ENCODE peak calls at places on chromosomes 16 and 17, in eight cellular contexts. R, B, I, U, J, Y, M and A are unnamed samples. For H3K4me1, the result is how much of the 10 kb centered on the place peaks cover.

GRCh38 chr16:75491876-75492275 is 3.4 kb downstream of the CHST6 start:
- DNase-seq in Y (peak), R (no peak), J (no peak), U (peak), I (peak), M (no peak), B (no peak), A (no peak)

GRCh38 chr16:46920402-46921068 is 36.4 kb downstream of the GPT2 start:
- DNase-seq in Y (no peak), U (no peak), B (no peak), M (peak), R (no peak), I (no peak), J (no peak), A (no peak)

GRCh38 chr16:35752773-35753558 is 2293.6 kb downstream of the TP53TG3F start:
- DNase-seq in U (no peak), I (no peak), R (no peak), M (peak), Y (no peak), J (no peak), B (no peak), A (no peak)

GRCh38 chr16:85644093-85644712 is 31.1 kb downstream of the GSE1 start:
- DNase-seq in J (no peak), B (no peak), Y (no peak), U (no peak), I (no peak), R (no peak), M (no peak), A (no peak)

GRCh38 chr16:66069576-66069975 is 296.9 kb upstream of the CDH5 start:
- DNase-seq in R (no peak), U (no peak), Y (no peak), I (no peak), M (no peak), J (no peak), B (no peak), A (no peak)

GRCh38 chr17:2055494-2056220 is 754 bp downstream of the HIC1 start:
- DNase-seq in M (no peak), B (peak), U (peak), R (no peak), J (no peak), I (no peak), Y (no peak), A (no peak)

GRCh38 chr17:78736526-78737079 is 45.5 kb downstream of the CYTH1 start:
- DNase-seq in R (no peak), I (peak), M (peak), Y (peak), U (no peak), J (no peak), B (peak), A (peak)

GRCh38 chr17:51354908-51355307 is 94.6 kb downstream of the UTP18 start:
- DNase-seq in M (no peak), R (no peak), I (no peak), B (no peak), U (no peak), Y (no peak), J (no peak), A (no peak)

GRCh38 chr16:66519482-66519881 is 30.4 kb downstream of the TK2 start:
- DNase-seq in U (no peak), Y (no peak), B (no peak), I (no peak), M (no peak), R (no peak), J (no peak), A (no peak)

GRCh38 chr17:82644148-82644547 is 4.1 kb downstream of the WDR45B start:
- DNase-seq in B (no peak), J (no peak), I (no peak), Y (no peak), M (peak), R (no peak), U (no peak), A (no peak)

GRCh38 chr16:19153876-19154275 is 14.2 kb upstream of the SYT17 start:
- DNase-seq in J (no peak), B (no peak), I (peak), U (no peak), R (peak), M (no peak), Y (peak), A (no peak)

GRCh38 chr17:21008516-21008915 is 34.3 kb downstream of the USP22 start:
- DNase-seq in J (no peak), R (no peak), I (no peak), M (no peak), B (peak), Y (no peak), U (no peak), A (no peak)

GRCh38 chr16:81939164-81940067 is 71.9 kb downstream of the SDR42E1 start:
- DNase-seq in Y (no peak), R (no peak), M (no peak), I (peak), B (no peak), U (no peak), J (no peak), A (no peak)

GRCh38 chr17:79389896-79390295 is 221.0 kb downstream of the RBFOX3 start:
- DNase-seq in M (no peak), U (no peak), R (no peak), I (no peak), J (no peak), B (no peak), Y (no peak), A (no peak)

GRCh38 chr16:17459903-17460521 is 10.7 kb downstream of the XYLT1 start:
- DNase-seq in M (no peak), J (no peak), U (no peak), I (no peak), Y (no peak), B (no peak), R (no peak), A (no peak)

GRCh38 chr17:78583091-78583490 is 5.9 kb upstream of the DNAH17 start:
- DNase-seq in Y (peak), J (no peak), I (peak), U (peak), R (no peak), M (no peak), B (peak), A (no peak)

GRCh38 chr17:59093702-59094231 is 12.9 kb downstream of the TRIM37 start:
- DNase-seq in J (no peak), U (peak), Y (peak), B (peak), M (peak), R (peak), I (peak), A (peak)

GRCh38 chr16:9978160-9978725 is 204.0 kb downstream of the GRIN2A start:
- DNase-seq in U (no peak), R (no peak), I (no peak), Y (no peak), B (no peak), M (no peak), J (no peak), A (no peak)

GRCh38 chr16:86922311-86922710 is 344.0 kb downstream of the FOXL1 start:
- DNase-seq in Y (no peak), R (peak), M (no peak), J (no peak), B (no peak), U (no peak), I (no peak), A (no peak)

GRCh38 chr17:20156196-20157077 is 147.3 kb downstream of the SPECC1 start:
- DNase-seq in B (peak), M (peak), R (peak), U (peak), J (no peak), I (peak), Y (peak), A (peak)

GRCh38 chr17:43637563-43638323 is 24.0 kb downstream of the MEOX1 start:
- DNase-seq in M (no peak), B (no peak), I (no peak), R (no peak), Y (no peak), J (no peak), U (no peak), A (no peak)

GRCh38 chr17:30450125-30451027 is 26.8 kb upstream of the GOSR1 start:
- DNase-seq in R (no peak), U (peak), M (no peak), B (no peak), I (peak), J (no peak), Y (peak), A (no peak)

GRCh38 chr17:63438092-63439051 is 7.7 kb downstream of the CYB561 start:
- DNase-seq in M (no peak), I (no peak), Y (no peak), R (no peak), U (no peak), J (no peak), B (no peak), A (no peak)

GRCh38 chr17:46896991-46897390 is 26.0 kb upstream of the GOSR2 start:
- DNase-seq in J (no peak), U (no peak), I (no peak), R (no peak), B (no peak), Y (no peak), M (no peak), A (no peak)

GRCh38 chr16:85055503-85056210 is 28.1 kb downstream of the KIAA0513 start:
- DNase-seq in U (peak), R (peak), I (no peak), Y (peak), J (no peak), B (no peak), M (peak), A (no peak)

GRCh38 chr17:16129441-16129840 is 85.9 kb downstream of the NCOR1 start:
- DNase-seq in B (no peak), J (no peak), M (no peak), R (no peak), Y (no peak), U (no peak), I (no peak), A (no peak)

GRCh38 chr17:27631409-27631755 is 394 bp downstream of the LGALS9 start:
- DNase-seq in B (no peak), U (no peak), R (no peak), J (no peak), M (no peak), I (no peak), Y (no peak), A (peak)

GRCh38 chr17:21098934-21099687 is 27.7 kb upstream of the DHRS7B start:
- DNase-seq in B (peak), M (peak), U (peak), I (peak), J (no peak), Y (peak), R (peak), A (peak)

GRCh38 chr16:56192644-56192960 is 1.3 kb downstream of the GNAO1 start:
- DNase-seq in Y (no peak), R (no peak), M (no peak), U (no peak), J (no peak), I (no peak), B (no peak), A (no peak)

GRCh38 chr16:19696312-19696711 is 21.7 kb downstream of the KNOP1 start:
- DNase-seq in R (peak), B (peak), I (peak), J (peak), Y (peak), U (peak), M (peak), A (peak)

GRCh38 chr17:81601525-81602120 is 35.3 kb downstream of the NPLOC4 start:
- DNase-seq in M (no peak), Y (peak), I (peak), U (peak), R (peak), J (no peak), B (no peak), A (peak)

GRCh38 chr16:14549789-14550153 is 80.3 kb downstream of the PARN start:
- DNase-seq in B (no peak), Y (no peak), J (no peak), U (no peak), I (peak), M (no peak), R (peak), A (no peak)

GRCh38 chr16:85385463-85386331 is 227.4 kb upstream of the GSE1 start:
- DNase-seq in R (no peak), U (no peak), J (no peak), Y (no peak), I (no peak), M (peak), B (peak), A (no peak)

GRCh38 chr16:72922714-72923113 is 125.2 kb downstream of the ZFHX3 start:
- DNase-seq in B (no peak), Y (no peak), R (no peak), I (no peak), J (no peak), M (no peak), U (no peak), A (no peak)

GRCh38 chr17:42233148-42233547 is 38.9 kb upstream of the GHDC start:
- DNase-seq in M (no peak), Y (no peak), B (no peak), U (peak), I (no peak), J (no peak), R (peak), A (no peak)

GRCh38 chr16:16148755-16149154 is 74.5 kb downstream of the ABCC6 start:
- DNase-seq in B (no peak), R (peak), I (no peak), Y (no peak), U (no peak), M (no peak), J (no peak), A (no peak)

GRCh38 chr16:29819506-29819905 is 756 bp upstream of the MVP start:
- DNase-seq in M (no peak), R (no peak), I (peak), U (no peak), J (no peak), B (no peak), Y (no peak), A (no peak)

GRCh38 chr17:55527520-55528118 is 16.4 kb upstream of the SMIM36 start:
- DNase-seq in M (no peak), U (peak), R (peak), I (peak), B (no peak), J (no peak), Y (peak), A (peak)

GRCh38 chr17:72244942-72245341 is 124.1 kb downstream of the SOX9 start:
- DNase-seq in R (no peak), J (no peak), I (no peak), U (no peak), Y (peak), M (no peak), B (no peak), A (no peak)

GRCh38 chr17:72250206-72250605 is 129.4 kb downstream of the SOX9 start:
- DNase-seq in Y (no peak), B (no peak), J (no peak), M (no peak), U (no peak), I (no peak), R (no peak), A (no peak)

GRCh38 chr17:72253597-72253996 is 132.8 kb downstream of the SOX9 start:
- DNase-seq in B (no peak), R (no peak), J (no peak), Y (no peak), M (no peak), I (no peak), U (no peak), A (no peak)

GRCh38 chr17:72244494-72244893 is 123.7 kb downstream of the SOX9 start:
- DNase-seq in J (no peak), R (peak), U (no peak), B (no peak), I (no peak), M (no peak), Y (peak), A (no peak)

GRCh38 chr17:72249441-72249840 is 128.6 kb downstream of the SOX9 start:
- DNase-seq in U (no peak), B (no peak), Y (no peak), R (no peak), M (no peak), I (no peak), J (no peak), A (peak)
- H3K4me1 ChIP-seq in U (under half), B (under half), Y (under half), R (under half), M (under half), I (under half), J (under half), A (under half)

GRCh38 chr17:48871035-48871550 is 21.5 kb upstream of the ATP5MC1 start:
- DNase-seq in Y (no peak), J (no peak), B (no peak), I (no peak), U (no peak), R (no peak), M (no peak), A (no peak)
- H3K27ac ChIP-seq in Y (no peak), J (no peak), B (no peak), I (peak), U (no peak), R (no peak), M (peak), A (no peak)

GRCh38 chr17:77478281-77478680 is 337.5 kb downstream of the SEC14L1 start:
- DNase-seq in M (no peak), B (no peak), J (no peak), I (no peak), R (no peak), U (no peak), Y (no peak), A (no peak)

GRCh38 chr17:77478899-77479298 is 338.1 kb downstream of the SEC14L1 start:
- DNase-seq in U (no peak), M (no peak), I (no peak), B (no peak), J (no peak), Y (no peak), R (no peak), A (no peak)

GRCh38 chr17:77480509-77481215 is 339.9 kb downstream of the SEC14L1 start:
- DNase-seq in Y (no peak), B (no peak), M (no peak), R (no peak), U (no peak), J (no peak), I (no peak), A (no peak)

GRCh38 chr17:77479372-77479781 is 338.6 kb downstream of the SEC14L1 start:
- DNase-seq in B (no peak), U (no peak), I (no peak), M (no peak), J (no peak), Y (no peak), R (no peak), A (no peak)

GRCh38 chr17:77479817-77480508 is 339.2 kb downstream of the SEC14L1 start:
- DNase-seq in B (no peak), M (no peak), I (no peak), J (no peak), U (no peak), R (no peak), Y (no peak), A (no peak)
- H3K4me1 ChIP-seq in B (under half), M (half or more), I (under half), J (under half), U (under half), R (under half), Y (under half), A (under half)

DNA sequence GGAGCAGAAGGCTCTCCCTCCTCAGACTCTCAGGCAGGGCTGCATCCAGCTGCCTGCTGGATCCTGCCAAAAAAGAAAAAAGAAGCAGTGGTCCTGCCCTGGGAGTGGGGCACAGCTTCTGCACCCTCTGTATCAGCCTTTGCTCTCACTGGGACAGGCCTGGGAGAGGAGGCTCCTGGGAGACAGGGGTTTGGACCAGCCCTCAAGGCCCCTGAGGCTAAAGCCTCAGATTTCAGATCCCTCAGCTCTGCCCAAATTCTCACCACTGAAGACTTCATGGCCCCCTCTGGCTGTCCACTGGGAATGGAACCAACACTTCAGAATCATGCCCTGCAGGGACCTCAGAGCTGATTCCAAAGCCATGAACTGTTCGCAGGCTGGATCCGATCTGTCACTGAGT is 96.9 kb downstream of the C16orf78 start:
- DNase-seq in M (peak), J (no peak), R (no peak), Y (no peak), B (peak), U (no peak), I (no peak), A (no peak)
- H3K27ac ChIP-seq in M (no peak), J (no peak), R (no peak), Y (no peak), B (no peak), U (no peak), I (no peak), A (no peak)

GRCh38 chr16:8867483-8868271 is 1.1 kb downstream of the CARHSP1 start:
- DNase-seq in R (no peak), B (peak), M (no peak), Y (no peak), J (no peak), I (no peak), U (peak), A (no peak)

GRCh38 chr16:8865145-8865882 is 3.5 kb downstream of the CARHSP1 start:
- DNase-seq in U (no peak), J (no peak), R (no peak), B (no peak), I (no peak), Y (no peak), M (no peak), A (no peak)

GRCh38 chr16:8868272-8869211 is at the start of gene CARHSP1:
- DNase-seq in I (peak), M (peak), U (peak), J (peak), B (peak), Y (peak), R (peak), A (peak)

GRCh38 chr16:8866118-8866883 is 2.5 kb downstream of the CARHSP1 start:
- DNase-seq in B (peak), M (no peak), Y (no peak), U (peak), I (no peak), R (peak), J (no peak), A (no peak)

GRCh38 chr16:8866884-8867482 is 1.8 kb downstream of the CARHSP1 start:
- DNase-seq in J (no peak), B (no peak), U (peak), I (no peak), Y (no peak), R (no peak), M (no peak), A (no peak)
- H3K4me1 ChIP-seq in J (under half), B (under half), U (under half), I (half or more), Y (under half), R (under half), M (half or more), A (under half)

GRCh38 chr17:37259030-37259735 is 116.6 kb upstream of the C17orf78 start:
- DNase-seq in R (peak), M (no peak), U (peak), B (no peak), Y (no peak), J (no peak), I (no peak), A (peak)
- H3K27ac ChIP-seq in R (no peak), M (no peak), U (no peak), B (no peak), Y (no peak), J (no peak), I (no peak), A (no peak)

GRCh38 chr17:64653325-64653984 is 8.7 kb downstream of the SMURF2 start:
- DNase-seq in M (no peak), I (no peak), J (no peak), R (peak), U (peak), Y (peak), B (no peak), A (peak)
- H3K4me1 ChIP-seq in M (half or more), I (under half), J (under half), R (under half), U (half or more), Y (half or more), B (under half), A (half or more)

GRCh38 chr16:27287887-27288286 is 19.3 kb upstream of the NSMCE1 start:
- DNase-seq in M (no peak), I (no peak), R (no peak), Y (no peak), U (no peak), J (no peak), B (no peak), A (no peak)
- H3K27ac ChIP-seq in M (no peak), I (no peak), R (no peak), Y (no peak), U (no peak), J (no peak), B (no peak), A (no peak)

DNA sequence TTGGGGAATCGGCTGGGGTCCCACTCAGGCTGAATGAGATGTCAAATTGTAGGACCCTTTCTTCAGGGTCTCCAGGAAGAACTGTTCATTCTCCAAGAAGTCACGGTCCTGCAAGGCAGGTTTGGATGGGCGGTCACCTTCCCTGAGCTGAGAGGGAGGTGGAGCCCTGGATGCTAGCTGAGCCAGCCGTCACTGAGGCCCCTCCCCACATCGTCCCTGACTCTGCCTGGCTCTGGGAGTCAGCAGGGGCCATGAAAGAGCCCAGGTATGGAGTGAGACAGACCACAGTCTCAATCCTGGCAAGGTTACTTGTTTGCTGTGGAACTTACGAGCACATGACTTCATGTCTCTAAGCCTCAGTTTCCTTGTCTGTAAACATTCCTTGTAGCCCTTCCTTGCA is 6.0 kb upstream of the MRPL38 start:
- DNase-seq in B (no peak), M (no peak), U (no peak), Y (no peak), R (no peak), J (no peak), I (no peak), A (no peak)
- H3K4me1 ChIP-seq in B (under half), M (under half), U (under half), Y (under half), R (under half), J (under half), I (under half), A (under half)